ENCODE peak calls at places on chromosomes 1 and 21, in eight cellular contexts. One of them, this sample, is unnamed.

GRCh38 chr1:203153051-203153988 is 22.3 kb downstream of the MYBPH start:
- DNase-seq in NCI-H1694 treated with DMSO at 0.1 percent for 48 hours: no peak
- DNase-seq in left ventricle myocardium inferior: no peak
- DNase-seq in T-helper 2 cell: no peak
- DNase-seq in IMR-90: no peak
- DNase-seq in endothelial cell: no peak
- DNase-seq in upper lobe of right lung: no peak
- DNase-seq in HEK293T: no peak
- DNase-seq in this sample: no peak

GRCh38 chr1:13517193-13517812 is 3.5 kb upstream of the LRRC38 start:
- DNase-seq in NCI-H1694 treated with DMSO at 0.1 percent for 48 hours: no peak
- DNase-seq in left ventricle myocardium inferior: no peak
- DNase-seq in T-helper 2 cell: peak
- DNase-seq in IMR-90: no peak
- DNase-seq in endothelial cell: peak
- DNase-seq in upper lobe of right lung: no peak
- DNase-seq in HEK293T: peak
- DNase-seq in this sample: no peak

GRCh38 chr1:108704501-108704900 is 8.2 kb upstream of the FNDC7 start:
- DNase-seq in NCI-H1694 treated with DMSO at 0.1 percent for 48 hours: no peak
- DNase-seq in left ventricle myocardium inferior: no peak
- DNase-seq in T-helper 2 cell: no peak
- DNase-seq in IMR-90: peak
- DNase-seq in endothelial cell: no peak
- DNase-seq in upper lobe of right lung: no peak
- DNase-seq in HEK293T: no peak
- DNase-seq in this sample: no peak

GRCh38 chr1:155379877-155380192 is 59.1 kb downstream of the RUSC1 start:
- DNase-seq in NCI-H1694 treated with DMSO at 0.1 percent for 48 hours: no peak
- DNase-seq in left ventricle myocardium inferior: no peak
- DNase-seq in T-helper 2 cell: no peak
- DNase-seq in IMR-90: no peak
- DNase-seq in endothelial cell: no peak
- DNase-seq in upper lobe of right lung: no peak
- DNase-seq in HEK293T: no peak
- DNase-seq in this sample: no peak

GRCh38 chr1:207268337-207268736 is 53.1 kb upstream of the CD55 start:
- DNase-seq in NCI-H1694 treated with DMSO at 0.1 percent for 48 hours: no peak
- DNase-seq in left ventricle myocardium inferior: no peak
- DNase-seq in T-helper 2 cell: no peak
- DNase-seq in IMR-90: no peak
- DNase-seq in endothelial cell: no peak
- DNase-seq in upper lobe of right lung: no peak
- DNase-seq in HEK293T: no peak
- DNase-seq in this sample: no peak

GRCh38 chr21:38649120-38649519 is 150.8 kb upstream of the ERG start:
- DNase-seq in NCI-H1694 treated with DMSO at 0.1 percent for 48 hours: no peak
- DNase-seq in left ventricle myocardium inferior: no peak
- DNase-seq in T-helper 2 cell: no peak
- DNase-seq in IMR-90: no peak
- DNase-seq in endothelial cell: no peak
- DNase-seq in upper lobe of right lung: no peak
- DNase-seq in HEK293T: no peak
- DNase-seq in this sample: no peak

GRCh38 chr1:64172458-64172983 is 30.9 kb upstream of the UBE2U start:
- DNase-seq in NCI-H1694 treated with DMSO at 0.1 percent for 48 hours: no peak
- DNase-seq in left ventricle myocardium inferior: no peak
- DNase-seq in T-helper 2 cell: no peak
- DNase-seq in IMR-90: peak
- DNase-seq in endothelial cell: no peak
- DNase-seq in upper lobe of right lung: no peak
- DNase-seq in HEK293T: peak
- DNase-seq in this sample: no peak

GRCh38 chr1:160325252-160325651 is 17.8 kb downstream of the COPA start:
- DNase-seq in NCI-H1694 treated with DMSO at 0.1 percent for 48 hours: no peak
- DNase-seq in left ventricle myocardium inferior: no peak
- DNase-seq in T-helper 2 cell: no peak
- DNase-seq in IMR-90: no peak
- DNase-seq in endothelial cell: no peak
- DNase-seq in upper lobe of right lung: no peak
- DNase-seq in HEK293T: no peak
- DNase-seq in this sample: no peak

GRCh38 chr1:241266121-241266520 is 90.9 kb downstream of the RGS7 start:
- DNase-seq in NCI-H1694 treated with DMSO at 0.1 percent for 48 hours: no peak
- DNase-seq in left ventricle myocardium inferior: no peak
- DNase-seq in T-helper 2 cell: no peak
- DNase-seq in IMR-90: no peak
- DNase-seq in endothelial cell: no peak
- DNase-seq in upper lobe of right lung: no peak
- DNase-seq in HEK293T: no peak
- DNase-seq in this sample: no peak

GRCh38 chr1:24384251-24385090 is 29.1 kb downstream of the STPG1 start:
- DNase-seq in NCI-H1694 treated with DMSO at 0.1 percent for 48 hours: no peak
- DNase-seq in left ventricle myocardium inferior: no peak
- DNase-seq in T-helper 2 cell: peak
- DNase-seq in IMR-90: peak
- DNase-seq in endothelial cell: no peak
- DNase-seq in upper lobe of right lung: no peak
- DNase-seq in HEK293T: no peak
- DNase-seq in this sample: no peak

GRCh38 chr1:221263831-221264767 is 384.9 kb downstream of the HLX start:
- DNase-seq in NCI-H1694 treated with DMSO at 0.1 percent for 48 hours: peak
- DNase-seq in left ventricle myocardium inferior: no peak
- DNase-seq in T-helper 2 cell: peak
- DNase-seq in IMR-90: peak
- DNase-seq in endothelial cell: peak
- DNase-seq in upper lobe of right lung: no peak
- DNase-seq in HEK293T: peak
- DNase-seq in this sample: peak

GRCh38 chr1:2801535-2802291 is at the start of gene TTC34:
- DNase-seq in NCI-H1694 treated with DMSO at 0.1 percent for 48 hours: peak
- DNase-seq in left ventricle myocardium inferior: no peak
- DNase-seq in T-helper 2 cell: peak
- DNase-seq in IMR-90: no peak
- DNase-seq in endothelial cell: peak
- DNase-seq in upper lobe of right lung: peak
- DNase-seq in HEK293T: peak
- DNase-seq in this sample: no peak

GRCh38 chr1:38166461-38166860 is 119.9 kb upstream of the POU3F1 start:
- DNase-seq in NCI-H1694 treated with DMSO at 0.1 percent for 48 hours: no peak
- DNase-seq in left ventricle myocardium inferior: no peak
- DNase-seq in T-helper 2 cell: no peak
- DNase-seq in IMR-90: no peak
- DNase-seq in endothelial cell: no peak
- DNase-seq in upper lobe of right lung: no peak
- DNase-seq in HEK293T: no peak
- DNase-seq in this sample: no peak

GRCh38 chr1:163267962-163268361 is 53.8 kb upstream of the NUF2 start:
- DNase-seq in NCI-H1694 treated with DMSO at 0.1 percent for 48 hours: no peak
- DNase-seq in left ventricle myocardium inferior: no peak
- DNase-seq in T-helper 2 cell: no peak
- DNase-seq in IMR-90: no peak
- DNase-seq in endothelial cell: no peak
- DNase-seq in upper lobe of right lung: no peak
- DNase-seq in HEK293T: no peak
- DNase-seq in this sample: no peak

This sample was measured in memory B cell.